ENCODE peak calls at places on chromosomes 11 and 22, in four cellular contexts. One of them, this sample, is unnamed.

GRCh38 chr11:62033191-62034044 is 66.0 kb upstream of the FTH1 start:
- DNase-seq in transverse colon: no peak
- DNase-seq in cardiac fibroblast: no peak
- DNase-seq in lower leg skin: no peak
- DNase-seq in this sample: no peak

GRCh38 chr22:41327124-41327523 is 25.8 kb downstream of the ZC3H7B start:
- DNase-seq in transverse colon: no peak
- DNase-seq in cardiac fibroblast: no peak
- DNase-seq in lower leg skin: no peak
- DNase-seq in this sample: no peak

GRCh38 chr11:134510641-134511040 is 98.6 kb upstream of the B3GAT1 start:
- DNase-seq in transverse colon: no peak
- DNase-seq in cardiac fibroblast: no peak
- DNase-seq in lower leg skin: no peak
- DNase-seq in this sample: no peak

GRCh38 chr11:105456950-105457349 is 152.9 kb upstream of the GRIA4 start:
- DNase-seq in transverse colon: no peak
- DNase-seq in cardiac fibroblast: no peak
- DNase-seq in lower leg skin: no peak
- DNase-seq in this sample: no peak

GRCh38 chr11:60363542-60364525 is 14.5 kb upstream of the MS4A7 start:
- DNase-seq in transverse colon: peak
- DNase-seq in cardiac fibroblast: peak
- DNase-seq in lower leg skin: peak
- DNase-seq in this sample: peak

GRCh38 chr22:42060489-42060888 is 10.1 kb downstream of the NAGA start:
- DNase-seq in transverse colon: no peak
- DNase-seq in cardiac fibroblast: no peak
- DNase-seq in lower leg skin: no peak
- DNase-seq in this sample: no peak

GRCh38 chr11:2480874-2481220 is 36.0 kb downstream of the KCNQ1 start:
- DNase-seq in transverse colon: no peak
- DNase-seq in cardiac fibroblast: no peak
- DNase-seq in lower leg skin: no peak
- DNase-seq in this sample: no peak

GRCh38 chr22:45090364-45090960 is 73.3 kb upstream of the NUP50 start:
- DNase-seq in transverse colon: peak
- DNase-seq in cardiac fibroblast: peak
- DNase-seq in lower leg skin: no peak
- DNase-seq in this sample: peak

GRCh38 chr22:42939451-42939881 is 75.5 kb downstream of the PACSIN2 start:
- DNase-seq in transverse colon: peak
- DNase-seq in cardiac fibroblast: no peak
- DNase-seq in lower leg skin: no peak
- DNase-seq in this sample: no peak

GRCh38 chr11:11789735-11790369 is 51.9 kb upstream of the USP47 start:
- DNase-seq in transverse colon: no peak
- DNase-seq in cardiac fibroblast: peak
- DNase-seq in lower leg skin: no peak
- DNase-seq in this sample: peak

GRCh38 chr11:86699036-86699791 is 26.8 kb upstream of the ME3 start:
- DNase-seq in transverse colon: no peak
- DNase-seq in cardiac fibroblast: peak
- DNase-seq in lower leg skin: no peak
- DNase-seq in this sample: no peak

GRCh38 chr11:44016129-44016528 is 31.7 kb upstream of the ACCSL start:
- DNase-seq in transverse colon: no peak
- DNase-seq in cardiac fibroblast: peak
- DNase-seq in lower leg skin: no peak
- DNase-seq in this sample: peak

GRCh38 chr11:113265343-113265742 is 49.0 kb upstream of the TTC12 start:
- DNase-seq in transverse colon: no peak
- DNase-seq in cardiac fibroblast: no peak
- DNase-seq in lower leg skin: no peak
- DNase-seq in this sample: no peak

GRCh38 chr11:90187839-90188238 is 35.0 kb downstream of the CHORDC1 start:
- DNase-seq in transverse colon: no peak
- DNase-seq in cardiac fibroblast: no peak
- DNase-seq in lower leg skin: no peak
- DNase-seq in this sample: no peak

GRCh38 chr22:20237480-20238440 is 30.4 kb downstream of the RTN4R start:
- DNase-seq in transverse colon: no peak
- DNase-seq in cardiac fibroblast: no peak
- DNase-seq in lower leg skin: no peak
- DNase-seq in this sample: no peak

GRCh38 chr22:23533771-23534191 is 46.3 kb downstream of the IGLL1 start:
- DNase-seq in transverse colon: no peak
- DNase-seq in cardiac fibroblast: peak
- DNase-seq in lower leg skin: no peak
- DNase-seq in this sample: no peak

GRCh38 chr11:34002420-34002819 is 49.1 kb upstream of the CAPRIN1 start:
- DNase-seq in transverse colon: peak
- DNase-seq in cardiac fibroblast: no peak
- DNase-seq in lower leg skin: no peak
- DNase-seq in this sample: no peak

GRCh38 chr11:19853901-19854300 is 141.3 kb downstream of the NAV2 start:
- DNase-seq in transverse colon: no peak
- DNase-seq in cardiac fibroblast: no peak
- DNase-seq in lower leg skin: no peak
- DNase-seq in this sample: no peak

GRCh38 chr11:15972838-15973237 is 383.5 kb downstream of the SOX6 start:
- DNase-seq in transverse colon: no peak
- DNase-seq in cardiac fibroblast: no peak
- DNase-seq in lower leg skin: no peak
- DNase-seq in this sample: no peak

GRCh38 chr11:12950681-12951080 is 58.4 kb upstream of the RASSF10 start:
- DNase-seq in transverse colon: no peak
- DNase-seq in cardiac fibroblast: no peak
- DNase-seq in lower leg skin: no peak
- DNase-seq in this sample: no peak

GRCh38 chr11:125435461-125436238 is 60.4 kb downstream of the FEZ1 start:
- DNase-seq in transverse colon: no peak
- DNase-seq in cardiac fibroblast: no peak
- DNase-seq in lower leg skin: no peak
- DNase-seq in this sample: no peak

GRCh38 chr22:24969588-24970301 is 17.2 kb downstream of the KIAA1671 start:
- DNase-seq in transverse colon: peak
- DNase-seq in cardiac fibroblast: peak
- DNase-seq in lower leg skin: no peak
- DNase-seq in this sample: no peak

GRCh38 chr11:79039122-79039521 is 401.7 kb downstream of the TENM4 start:
- DNase-seq in transverse colon: no peak
- DNase-seq in cardiac fibroblast: peak
- DNase-seq in lower leg skin: no peak
- DNase-seq in this sample: no peak

GRCh38 chr11:96088914-96089313 is 165.0 kb upstream of the MTMR2 start:
- DNase-seq in transverse colon: no peak
- DNase-seq in cardiac fibroblast: no peak
- DNase-seq in lower leg skin: no peak
- DNase-seq in this sample: no peak

GRCh38 chr22:23534851-23535717 is 45.0 kb downstream of the IGLL1 start:
- DNase-seq in transverse colon: no peak
- DNase-seq in cardiac fibroblast: no peak
- DNase-seq in lower leg skin: no peak
- DNase-seq in this sample: no peak

GRCh38 chr11:11155962-11156815 is 196.9 kb downstream of the CSNK2A3 start:
- DNase-seq in transverse colon: no peak
- DNase-seq in cardiac fibroblast: no peak
- DNase-seq in lower leg skin: no peak
- DNase-seq in this sample: no peak

GRCh38 chr11:80627364-80627763 is 1186.5 kb upstream of the TENM4 start:
- DNase-seq in transverse colon: no peak
- DNase-seq in cardiac fibroblast: no peak
- DNase-seq in lower leg skin: no peak
- DNase-seq in this sample: no peak

GRCh38 chr11:93939084-93939780 is 81.9 kb upstream of the HEPHL1 start:
- DNase-seq in transverse colon: no peak
- DNase-seq in cardiac fibroblast: no peak
- DNase-seq in lower leg skin: no peak
- DNase-seq in this sample: no peak

GRCh38 chr22:29308791-29309262 is 2.4 kb downstream of the GAS2L1 start:
- DNase-seq in transverse colon: peak
- DNase-seq in cardiac fibroblast: peak
- DNase-seq in lower leg skin: no peak
- DNase-seq in this sample: no peak

GRCh38 chr11:96084610-96085348 is 160.9 kb upstream of the MTMR2 start:
- DNase-seq in transverse colon: no peak
- DNase-seq in cardiac fibroblast: no peak
- DNase-seq in lower leg skin: no peak
- DNase-seq in this sample: no peak

GRCh38 chr11:11967669-11968510 is 40.5 kb downstream of the DKK3 start:
- DNase-seq in transverse colon: no peak
- DNase-seq in cardiac fibroblast: no peak
- DNase-seq in lower leg skin: no peak
- DNase-seq in this sample: no peak

DNA sequence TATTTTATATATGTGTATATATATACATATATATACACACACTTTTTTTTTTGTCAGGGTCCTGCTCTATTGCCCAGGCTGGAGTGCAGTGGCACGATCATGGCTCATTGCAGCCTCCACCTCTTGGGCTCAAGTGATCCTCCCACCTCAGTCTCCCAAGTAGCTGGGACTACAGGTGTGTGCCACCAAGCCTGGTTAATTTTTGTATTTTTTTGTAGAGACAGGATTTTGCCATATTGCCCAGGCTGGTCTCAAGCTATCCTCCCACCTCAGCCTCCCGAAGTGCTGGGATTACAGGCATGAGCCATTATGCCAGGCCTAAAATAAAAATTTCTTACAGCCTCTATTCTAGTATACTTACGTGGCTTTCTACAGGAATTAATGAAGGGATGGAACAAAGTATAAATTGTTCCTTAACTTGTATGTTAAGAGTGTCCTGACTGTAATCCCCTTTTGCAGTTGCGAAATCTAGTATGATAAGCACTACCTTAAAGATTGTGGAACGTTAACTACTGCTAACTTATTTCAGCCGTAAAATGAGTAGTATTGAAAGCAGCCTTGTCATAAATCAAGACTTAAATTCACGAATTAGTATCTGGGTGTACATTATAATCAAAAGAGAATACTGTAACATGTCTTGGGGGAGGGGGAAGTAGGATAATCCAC is 2.1 kb downstream of the TRAF6 start:
- DNase-seq in transverse colon: no peak
- DNase-seq in cardiac fibroblast: no peak
- DNase-seq in lower leg skin: no peak
- DNase-seq in this sample: no peak
- H3K4me3 ChIP-seq in transverse colon: no peak
- H3K4me3 ChIP-seq in cardiac fibroblast: no peak
- H3K4me3 ChIP-seq in lower leg skin: no peak
- H3K4me3 ChIP-seq in this sample: peak

DNA sequence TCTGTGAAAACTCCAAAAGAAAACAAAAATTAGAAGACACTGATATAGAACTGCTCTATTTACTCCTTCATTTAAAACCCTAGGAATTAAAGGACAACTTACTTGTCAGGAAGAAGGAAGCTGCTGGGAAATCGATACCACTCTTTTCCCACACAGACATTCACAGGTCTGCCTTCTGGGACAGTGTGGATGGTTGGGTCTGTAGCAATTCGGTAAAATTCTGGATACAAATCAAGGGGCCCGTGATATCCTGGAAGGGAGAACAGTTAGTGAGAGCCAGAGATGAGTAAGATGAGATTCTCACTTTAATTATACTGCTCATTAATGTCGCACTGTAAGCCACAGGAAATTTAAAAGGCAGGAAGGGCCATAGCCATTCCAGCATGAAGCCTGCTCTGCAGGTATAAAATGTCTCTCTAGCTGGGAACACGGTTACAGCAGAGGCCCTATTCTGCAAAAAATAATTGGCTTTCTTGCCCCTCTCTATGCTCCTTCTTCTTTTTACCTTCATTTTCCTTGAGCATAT is 34.0 kb downstream of the ALG9 start:
- DNase-seq in transverse colon: no peak
- DNase-seq in cardiac fibroblast: no peak
- DNase-seq in lower leg skin: no peak
- DNase-seq in this sample: no peak
- TF ChIP-seq CTCF in transverse colon: no peak
- TF ChIP-seq CTCF in cardiac fibroblast: no peak
- TF ChIP-seq CTCF in lower leg skin: no peak
- TF ChIP-seq CTCF in this sample: no peak

DNA sequence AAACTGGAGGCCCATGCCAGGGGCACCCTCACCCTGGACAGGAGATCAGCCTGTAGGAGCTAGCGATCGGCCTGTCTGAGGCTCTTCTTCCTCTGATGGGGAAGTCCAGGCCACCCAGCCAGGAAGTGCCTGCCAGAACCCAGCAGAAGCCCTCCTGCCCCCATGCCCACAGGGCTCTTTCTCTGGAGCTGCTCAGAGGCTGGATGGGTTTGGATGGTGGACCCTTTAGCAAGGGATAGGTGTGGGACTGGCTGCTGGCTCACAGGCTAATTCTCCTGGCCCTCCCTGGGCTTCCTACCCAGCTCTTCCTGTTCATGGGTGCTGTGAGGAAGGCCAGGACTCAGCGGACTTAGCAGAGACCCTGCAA is 7.7 kb downstream of the FXYD2 start:
- DNase-seq in transverse colon: no peak
- DNase-seq in cardiac fibroblast: no peak
- DNase-seq in lower leg skin: no peak
- DNase-seq in this sample: no peak
- H3K4me3 ChIP-seq in transverse colon: no peak
- H3K4me3 ChIP-seq in cardiac fibroblast: no peak
- H3K4me3 ChIP-seq in lower leg skin: no peak
- H3K4me3 ChIP-seq in this sample: no peak

DNA sequence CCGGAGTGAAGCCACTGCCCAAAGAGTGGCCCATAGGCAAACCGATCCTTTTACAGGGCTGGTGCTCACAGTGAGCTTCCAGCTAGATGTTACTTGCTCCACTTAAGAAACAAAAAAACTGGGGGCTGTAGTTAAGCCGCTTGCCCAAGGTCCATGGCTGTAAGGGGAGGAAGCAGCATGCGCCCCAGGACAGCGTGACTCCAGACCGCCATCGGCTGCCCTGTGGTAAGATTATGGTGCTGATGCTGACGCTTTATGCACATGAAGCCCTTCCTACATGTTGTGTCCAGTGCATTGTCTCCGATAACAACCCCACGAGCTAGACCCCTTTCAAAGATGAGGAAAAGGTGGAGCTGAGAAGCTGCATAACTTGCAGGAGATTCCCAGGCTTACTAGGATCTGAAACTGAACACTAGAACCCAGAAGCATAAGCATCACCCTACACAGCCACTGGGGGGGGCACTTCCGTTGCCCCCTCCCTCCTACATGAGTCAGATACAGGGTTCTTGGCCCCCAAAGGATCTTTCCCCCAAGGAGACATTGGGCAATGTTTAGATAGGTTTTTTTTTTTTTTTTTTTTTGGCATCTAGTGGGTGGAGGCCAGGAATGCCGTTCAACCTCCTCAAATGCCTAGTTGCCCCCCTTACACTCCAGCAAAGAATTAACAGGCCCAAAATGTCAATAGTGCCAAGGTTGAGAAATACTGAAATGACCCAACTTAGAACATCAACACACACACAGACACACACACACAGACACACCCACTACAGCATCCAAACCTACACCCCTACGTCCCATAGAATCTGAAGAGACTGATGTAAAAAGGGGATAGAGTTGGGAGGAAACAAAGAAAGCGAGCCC is 53.9 kb downstream of the MN1 start:
- DNase-seq in transverse colon: no peak
- DNase-seq in cardiac fibroblast: peak
- DNase-seq in lower leg skin: no peak
- DNase-seq in this sample: no peak
- TF ChIP-seq CTCF in transverse colon: no peak
- TF ChIP-seq CTCF in cardiac fibroblast: peak
- TF ChIP-seq CTCF in lower leg skin: no peak
- TF ChIP-seq CTCF in this sample: peak